ENCODE peak calls at places on chromosomes 11 and 22, in five cellular contexts. One of them, this sample, is unnamed.

GRCh38 chr22:23082534-23083314 is 12.4 kb downstream of the GNAZ start:
- DNase-seq in H1: no peak
- DNase-seq in stomach: no peak
- DNase-seq in transverse colon: no peak
- DNase-seq in sigmoid colon: no peak
- DNase-seq in this sample: no peak

GRCh38 chr22:40808018-40808841 is 10.9 kb downstream of the SLC25A17 start:
- DNase-seq in transverse colon: no peak
- DNase-seq in stomach: no peak
- DNase-seq in sigmoid colon: no peak
- DNase-seq in H1: no peak
- DNase-seq in this sample: no peak

GRCh38 chr11:86089659-86090058 is 20.8 kb upstream of the PICALM start:
- DNase-seq in H1: no peak
- DNase-seq in stomach: no peak
- DNase-seq in transverse colon: no peak
- DNase-seq in sigmoid colon: no peak
- DNase-seq in this sample: no peak

GRCh38 chr22:38180841-38181452 is 683 bp downstream of the PLA2G6 start:
- DNase-seq in stomach: peak; percentile 59
- DNase-seq in H1: no peak
- DNase-seq in sigmoid colon: no peak
- DNase-seq in transverse colon: peak; percentile 57
- DNase-seq in this sample: no peak

GRCh38 chr22:26697151-26697550 is 39.8 kb downstream of the MIAT start:
- DNase-seq in stomach: no peak
- DNase-seq in H1: no peak
- DNase-seq in transverse colon: no peak
- DNase-seq in sigmoid colon: no peak
- DNase-seq in this sample: no peak

GRCh38 chr22:29813563-29813962 is 24.5 kb downstream of the ASCC2 start:
- DNase-seq in transverse colon: no peak
- DNase-seq in H1: no peak
- DNase-seq in stomach: no peak
- DNase-seq in sigmoid colon: no peak
- DNase-seq in this sample: no peak

GRCh38 chr11:128593281-128593680 is 5.9 kb upstream of the ETS1 start:
- DNase-seq in transverse colon: no peak
- DNase-seq in stomach: no peak
- DNase-seq in H1: no peak
- DNase-seq in sigmoid colon: no peak
- DNase-seq in this sample: no peak

GRCh38 chr11:130261546-130261945 is 53.2 kb downstream of the ZBTB44 start:
- DNase-seq in stomach: no peak
- DNase-seq in sigmoid colon: no peak
- DNase-seq in transverse colon: no peak
- DNase-seq in H1: no peak
- DNase-seq in this sample: no peak

GRCh38 chr11:95567685-95568084 is 221.9 kb downstream of the FAM76B start:
- DNase-seq in sigmoid colon: no peak
- DNase-seq in H1: no peak
- DNase-seq in stomach: no peak
- DNase-seq in transverse colon: no peak
- DNase-seq in this sample: no peak

GRCh38 chr22:24302591-24302990 is 32.0 kb downstream of the SPECC1L start:
- DNase-seq in stomach: no peak
- DNase-seq in transverse colon: no peak
- DNase-seq in sigmoid colon: no peak
- DNase-seq in H1: no peak
- DNase-seq in this sample: no peak

GRCh38 chr11:46277313-46277622 is 194 bp upstream of the CREB3L1 start:
- DNase-seq in transverse colon: no peak
- DNase-seq in sigmoid colon: peak; percentile 81
- DNase-seq in H1: no peak
- DNase-seq in stomach: no peak
- DNase-seq in this sample: no peak

GRCh38 chr22:20867179-20868099 is 8.6 kb downstream of the SNAP29 start:
- DNase-seq in transverse colon: peak; percentile 51
- DNase-seq in H1: no peak
- DNase-seq in stomach: peak; percentile 66
- DNase-seq in sigmoid colon: peak; percentile 71
- DNase-seq in this sample: no peak

GRCh38 chr22:44664149-44664548 is 37.9 kb upstream of the PRR5 start:
- DNase-seq in sigmoid colon: peak; percentile 81
- DNase-seq in transverse colon: peak; percentile 67
- DNase-seq in H1: no peak
- DNase-seq in stomach: peak; percentile 51
- DNase-seq in this sample: peak; percentile 74

GRCh38 chr11:44207292-44207691 is 102.6 kb downstream of the ALX4 start:
- DNase-seq in transverse colon: no peak
- DNase-seq in sigmoid colon: no peak
- DNase-seq in stomach: no peak
- DNase-seq in H1: no peak
- DNase-seq in this sample: no peak

GRCh38 chr22:43128928-43129424 is 14.2 kb downstream of the MCAT start:
- DNase-seq in transverse colon: peak; percentile 77
- DNase-seq in H1: no peak
- DNase-seq in stomach: peak; percentile 82
- DNase-seq in sigmoid colon: no peak
- DNase-seq in this sample: no peak

GRCh38 chr11:11578542-11578941 is 43.3 kb downstream of the GALNT18 start:
- DNase-seq in H1: no peak
- DNase-seq in transverse colon: no peak
- DNase-seq in stomach: no peak
- DNase-seq in sigmoid colon: no peak
- DNase-seq in this sample: no peak

GRCh38 chr11:100684101-100685065 is 2.7 kb upstream of the ARHGAP42 start:
- DNase-seq in H1: no peak
- DNase-seq in transverse colon: no peak
- DNase-seq in sigmoid colon: no peak
- DNase-seq in stomach: no peak
- DNase-seq in this sample: no peak

GRCh38 chr11:1471736-1472135 is 14.8 kb downstream of the MOB2 start:
- DNase-seq in sigmoid colon: peak; percentile 63
- DNase-seq in transverse colon: no peak
- DNase-seq in H1: no peak
- DNase-seq in stomach: no peak
- DNase-seq in this sample: peak; percentile 34

GRCh38 chr11:111910637-111911562 is 670 bp downstream of the CRYAB start:
- DNase-seq in H1: no peak
- DNase-seq in stomach: no peak
- DNase-seq in transverse colon: no peak
- DNase-seq in sigmoid colon: no peak
- DNase-seq in this sample: no peak

GRCh38 chr22:49825944-49826602 is 1.6 kb downstream of the BRD1 start:
- DNase-seq in sigmoid colon: no peak
- DNase-seq in H1: no peak
- DNase-seq in stomach: peak; percentile 40
- DNase-seq in transverse colon: peak; percentile 61
- DNase-seq in this sample: no peak

DNA sequence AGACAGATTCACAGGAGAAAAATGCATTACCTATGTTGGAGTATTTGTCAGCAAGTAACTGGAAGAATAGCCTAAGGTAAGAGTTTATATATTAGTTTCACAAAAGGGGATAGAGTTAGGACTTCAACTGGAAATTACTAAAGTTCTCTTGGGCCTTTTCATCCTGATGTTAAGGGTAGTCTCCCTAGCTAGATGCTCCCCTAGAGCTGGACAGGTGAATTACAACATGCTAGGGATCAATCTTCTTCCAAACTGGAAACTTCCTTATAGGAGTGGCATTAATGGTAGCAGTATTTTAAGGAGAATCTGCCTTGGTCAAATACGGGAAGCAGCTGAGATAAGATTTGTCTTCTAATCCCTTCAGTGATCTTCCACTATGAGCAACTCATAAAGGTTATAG is 632.8 kb upstream of the RAG2 start:
- DNase-seq in transverse colon: no peak
- DNase-seq in H1: no peak
- DNase-seq in stomach: no peak
- DNase-seq in sigmoid colon: no peak
- DNase-seq in this sample: no peak
- H3K27ac ChIP-seq in transverse colon: no peak overlapping the region
- H3K27ac ChIP-seq in H1: no peak overlapping the region
- H3K27ac ChIP-seq in stomach: no peak overlapping the region
- H3K27ac ChIP-seq in sigmoid colon: no peak overlapping the region
- H3K27ac ChIP-seq in this sample: no peak overlapping the region

GRCh38 chr11:60906132-60906972 is at the start of gene PRPF19:
- DNase-seq in H1: peak; percentile 74
- DNase-seq in stomach: peak; percentile 98
- DNase-seq in transverse colon: peak; percentile 99
- DNase-seq in sigmoid colon: peak; percentile 98
- DNase-seq in this sample: peak; percentile 98
- TF ChIP-seq POLR2AphosphoS5 in H1: peak; percentile 80
- TF ChIP-seq POLR2AphosphoS5 in stomach: peak; percentile 86
- TF ChIP-seq POLR2AphosphoS5 in transverse colon: peak; percentile 89
- TF ChIP-seq POLR2AphosphoS5 in sigmoid colon: peak; percentile 84
- TF ChIP-seq POLR2AphosphoS5 in this sample: no peak

GRCh38 chr11:37459430-37459829 is 861.4 kb upstream of the RAG2 start:
- DNase-seq in sigmoid colon: no peak
- DNase-seq in H1: no peak
- DNase-seq in transverse colon: no peak
- DNase-seq in stomach: no peak
- DNase-seq in this sample: no peak
- TF ChIP-seq EP300 in sigmoid colon: no peak
- TF ChIP-seq EP300 in H1: no peak
- TF ChIP-seq EP300 in transverse colon: no peak
- TF ChIP-seq EP300 in stomach: no peak
- TF ChIP-seq EP300 in this sample: no peak

GRCh38 chr11:74695705-74696280 is 35.4 kb downstream of the CHRDL2 start:
- DNase-seq in sigmoid colon: no peak
- DNase-seq in transverse colon: no peak
- DNase-seq in H1: no peak
- DNase-seq in stomach: no peak
- DNase-seq in this sample: no peak

GRCh38 chr11:74696488-74696887 is 34.7 kb downstream of the CHRDL2 start:
- DNase-seq in transverse colon: no peak
- DNase-seq in sigmoid colon: no peak
- DNase-seq in H1: no peak
- DNase-seq in stomach: no peak
- DNase-seq in this sample: no peak

GRCh38 chr11:74697722-74698121 is 33.5 kb downstream of the CHRDL2 start:
- DNase-seq in H1: no peak
- DNase-seq in transverse colon: no peak
- DNase-seq in stomach: no peak
- DNase-seq in sigmoid colon: no peak
- DNase-seq in this sample: no peak

GRCh38 chr11:74694536-74694935 is 36.7 kb downstream of the CHRDL2 start:
- DNase-seq in transverse colon: no peak
- DNase-seq in sigmoid colon: no peak
- DNase-seq in stomach: no peak
- DNase-seq in H1: no peak
- DNase-seq in this sample: no peak

GRCh38 chr11:74696932-74697687 is 34.1 kb downstream of the CHRDL2 start:
- DNase-seq in H1: no peak
- DNase-seq in stomach: peak; percentile 77
- DNase-seq in transverse colon: peak; percentile 72
- DNase-seq in sigmoid colon: peak; percentile 97
- DNase-seq in this sample: peak; percentile 86
- H3K27ac ChIP-seq in H1: no peak overlapping the region
- H3K27ac ChIP-seq in stomach: peak overlapping the region; percentile 86
- H3K27ac ChIP-seq in transverse colon: peak overlapping the region; percentile 81
- H3K27ac ChIP-seq in sigmoid colon: peak overlapping the region; percentile 86
- H3K27ac ChIP-seq in this sample: peak overlapping the region; percentile 60

DNA sequence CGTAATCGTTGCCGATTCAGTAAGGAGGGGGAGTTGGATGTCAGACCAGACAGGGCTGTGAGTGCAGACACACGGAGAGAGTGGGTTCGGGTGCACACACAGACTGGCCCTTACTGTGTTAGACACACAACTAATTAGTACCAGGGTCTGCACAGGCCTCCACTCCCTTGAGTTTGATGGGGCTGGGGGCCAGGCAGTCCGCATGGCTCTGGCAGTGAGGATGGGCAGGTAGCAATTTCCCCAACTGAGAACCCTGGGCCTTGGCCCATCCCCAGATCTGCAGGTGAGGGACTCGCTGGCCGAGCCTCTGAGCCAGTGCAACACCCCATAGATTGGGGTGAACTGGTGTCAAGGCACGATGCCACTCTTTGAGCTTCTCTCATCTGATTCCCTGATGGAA is 51.2 kb upstream of the NNMT start:
- DNase-seq in H1: no peak
- DNase-seq in stomach: no peak
- DNase-seq in transverse colon: no peak
- DNase-seq in sigmoid colon: no peak
- DNase-seq in this sample: no peak
- TF ChIP-seq POLR2AphosphoS5 in H1: no peak
- TF ChIP-seq POLR2AphosphoS5 in stomach: no peak
- TF ChIP-seq POLR2AphosphoS5 in transverse colon: no peak
- TF ChIP-seq POLR2AphosphoS5 in sigmoid colon: no peak
- TF ChIP-seq POLR2AphosphoS5 in this sample: no peak

GRCh38 chr11:70324354-70325115 is 54.0 kb downstream of the PPFIA1 start:
- DNase-seq in sigmoid colon: no peak
- DNase-seq in stomach: no peak
- DNase-seq in transverse colon: no peak
- DNase-seq in H1: no peak
- DNase-seq in this sample: no peak
- TF ChIP-seq EP300 in sigmoid colon: no peak
- TF ChIP-seq EP300 in stomach: no peak
- TF ChIP-seq EP300 in transverse colon: no peak
- TF ChIP-seq EP300 in H1: no peak
- TF ChIP-seq EP300 in this sample: no peak

GRCh38 chr11:36746886-36747710 is 149.1 kb upstream of the RAG2 start:
- DNase-seq in transverse colon: peak; percentile 91
- DNase-seq in H1: peak; percentile 73
- DNase-seq in stomach: peak; percentile 89
- DNase-seq in sigmoid colon: peak; percentile 86
- DNase-seq in this sample: peak; percentile 82
- H3K27ac ChIP-seq in transverse colon: no peak overlapping the region
- H3K27ac ChIP-seq in H1: no peak overlapping the region
- H3K27ac ChIP-seq in stomach: no peak overlapping the region
- H3K27ac ChIP-seq in sigmoid colon: no peak overlapping the region
- H3K27ac ChIP-seq in this sample: no peak overlapping the region

DNA sequence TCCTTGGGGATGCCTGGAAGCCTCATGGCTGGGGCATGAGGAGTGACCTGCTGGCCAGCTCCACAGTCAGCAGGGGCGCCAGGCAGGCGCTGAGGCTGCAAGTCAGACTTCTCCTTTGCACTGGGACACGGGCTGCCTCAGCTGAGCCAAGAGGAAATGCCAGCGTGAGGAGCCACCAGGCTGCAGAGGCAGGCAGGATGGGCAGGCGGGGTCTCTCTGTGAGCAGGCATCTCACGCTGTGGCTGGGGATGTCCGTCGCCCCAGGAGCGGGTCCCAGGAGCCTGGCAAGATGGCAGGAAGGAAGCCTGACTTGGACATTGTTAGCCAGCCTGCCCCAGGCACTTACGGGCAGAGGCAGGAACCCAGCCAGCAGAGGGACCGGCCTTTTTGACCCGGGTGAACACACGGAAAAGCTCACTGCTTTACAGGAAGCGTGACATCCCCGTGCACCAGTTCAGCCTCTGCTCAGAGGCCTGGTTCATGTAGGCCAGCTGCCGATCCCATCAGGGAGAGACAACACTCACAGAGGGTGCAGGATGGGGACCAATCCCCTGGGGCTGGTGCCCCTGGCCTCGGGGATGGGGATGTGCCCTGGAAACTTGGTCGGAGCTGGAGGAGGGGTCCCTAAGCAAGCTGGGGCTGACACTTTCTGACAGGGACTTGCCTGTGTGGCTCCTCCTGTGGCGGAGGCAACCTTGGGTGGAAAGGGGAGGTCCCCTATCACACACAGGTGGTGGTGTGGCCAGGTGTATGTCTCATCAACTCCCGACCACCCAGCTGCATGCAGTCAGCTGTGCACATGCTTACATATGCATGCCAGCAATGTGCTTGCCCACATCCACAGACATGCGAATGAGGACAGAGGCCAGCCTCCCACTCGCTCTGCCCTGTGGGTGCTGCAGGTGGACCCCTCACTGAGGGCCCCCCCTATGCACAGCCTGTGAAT is 10.0 kb downstream of the GNB1L start:
- DNase-seq in transverse colon: no peak
- DNase-seq in sigmoid colon: peak; percentile 73
- DNase-seq in stomach: peak; percentile 57
- DNase-seq in H1: no peak
- DNase-seq in this sample: no peak
- TF ChIP-seq POLR2AphosphoS5 in transverse colon: no peak
- TF ChIP-seq POLR2AphosphoS5 in sigmoid colon: no peak
- TF ChIP-seq POLR2AphosphoS5 in stomach: peak; percentile 11
- TF ChIP-seq POLR2AphosphoS5 in H1: no peak
- TF ChIP-seq POLR2AphosphoS5 in this sample: no peak

This sample was measured in suprapubic skin.